ENCODE peak calls at places on chromosomes 4 and X, in six cellular contexts. W is fibroblast of gingiva; J is iPS-NIHi11; I is NCI-H69; Z is neural crest cell; L is stimulated activated CD8-positive, alpha-beta memory T cell treated with anti-CD3 and anti-CD28 coated beads, Interleukin-7, amount 100 ng/mL, for 1 hour. K is an unnamed sample.

GRCh38 chrX:137432609-137433008 is 133.3 kb upstream of the ZIC3 start:
- DNase-seq in L (no peak), J (peak; percentile 35), Z (no peak), I (peak; percentile 4), W (no peak), K (peak; percentile 77)

GRCh38 chr4:70559924-70560323 is 32.1 kb upstream of the AMBN start:
- DNase-seq in L (no peak), Z (no peak), J (no peak), I (no peak), W (no peak), K (peak; percentile 23)

GRCh38 chr4:99651811-99652545 is 5.7 kb downstream of the C4orf54 start:
- DNase-seq in I (no peak), J (no peak), L (no peak), Z (no peak), W (no peak), K (no peak)

GRCh38 chr4:39786838-39787237 is 88.9 kb downstream of the UBE2K start:
- DNase-seq in I (no peak), J (no peak), Z (no peak), L (no peak), W (no peak), K (no peak)

GRCh38 chr4:74950200-74950599 is 17.3 kb downstream of the PARM1 start:
- DNase-seq in W (no peak), Z (no peak), I (no peak), L (no peak), J (no peak), K (no peak)

GRCh38 chr4:141609243-141609642 is 27.1 kb upstream of the IL15 start:
- DNase-seq in Z (no peak), I (peak; percentile 0), L (no peak), J (no peak), W (peak; percentile 36), K (no peak)

GRCh38 chr4:57442834-57443291 is 332.7 kb upstream of the IGFBP7 start:
- DNase-seq in I (peak; percentile 53), L (no peak), W (no peak), J (peak; percentile 72), Z (peak; percentile 55), K (peak; percentile 76)

GRCh38 chr4:183455431-183456145 is 11.2 kb downstream of the CDKN2AIP start:
- DNase-seq in J (no peak), L (no peak), I (no peak), Z (no peak), W (no peak), K (no peak)

GRCh38 chr4:25330905-25331816 is 18.6 kb downstream of the ZCCHC4 start:
- DNase-seq in I (no peak), J (no peak), Z (no peak), W (no peak), L (no peak), K (no peak)

GRCh38 chrX:46642145-46642544 is 68.6 kb downstream of the CHST7 start:
- DNase-seq in W (peak; percentile 19), J (peak; percentile 17), I (peak; percentile 47), L (no peak), Z (no peak), K (peak; percentile 63)